ENCODE peak calls at places on chromosome 11, in five cellular contexts. K is pulmonary artery endothelial cell, B is NB4, T is substantia nigra, N is WTC11. R is an unnamed sample.

GRCh38 chr11:110022548-110022947 is 70.6 kb upstream of the ZC3H12C start:
- DNase-seq in N (no peak), T (no peak), B (no peak), K (no peak), R (no peak)

GRCh38 chr11:46202696-46203391 is 74.6 kb upstream of the CREB3L1 start:
- DNase-seq in B (no peak), K (no peak), N (no peak), T (no peak), R (no peak)

GRCh38 chr11:104327864-104328513 is 164.0 kb upstream of the PDGFD start:
- DNase-seq in B (no peak), T (no peak), K (no peak), N (no peak), R (no peak)

GRCh38 chr11:1281326-1281973 is 28.0 kb downstream of the TOLLIP start:
- DNase-seq in T (no peak), N (no peak), K (no peak), B (no peak), R (no peak)

GRCh38 chr11:63505857-63506528 is at the start of gene LGALS12:
- DNase-seq in T (no peak), B (peak), K (no peak), N (peak), R (no peak)

GRCh38 chr11:128859563-128860441 is 7.3 kb downstream of the KCNJ1 start:
- DNase-seq in B (peak), T (no peak), N (peak), K (no peak), R (peak)

GRCh38 chr11:70307176-70307575 is 36.7 kb downstream of the PPFIA1 start:
- DNase-seq in T (no peak), K (peak), B (no peak), N (no peak), R (no peak)

GRCh38 chr11:70796601-70797000 is 398.3 kb downstream of the CTTN start:
- DNase-seq in N (peak), K (no peak), T (no peak), B (peak), R (no peak)

GRCh38 chr11:1075341-1075911 is 752 bp downstream of the MUC2 start:
- DNase-seq in K (no peak), N (no peak), B (no peak), T (no peak), R (no peak)

GRCh38 chr11:19577849-19578619 is 134.6 kb upstream of the NAV2 start:
- DNase-seq in T (no peak), N (no peak), K (no peak), B (no peak), R (no peak)

GRCh38 chr11:93718057-93718563 is 23.2 kb downstream of the TAF1D start:
- DNase-seq in B (peak), T (no peak), K (peak), N (no peak), R (no peak)

GRCh38 chr11:625636-626319 is 1.0 kb upstream of the CDHR5 start:
- DNase-seq in B (no peak), T (no peak), K (no peak), N (no peak), R (no peak)

GRCh38 chr11:75223954-75224643 is 16.5 kb upstream of the TPBGL start:
- DNase-seq in K (no peak), B (no peak), N (no peak), T (no peak), R (no peak)

GRCh38 chr11:122215244-122215992 is 99.4 kb upstream of the BLID start:
- DNase-seq in N (peak), K (no peak), T (peak), B (peak), R (peak)

GRCh38 chr11:61091373-61092279 is 10.7 kb upstream of the CD5 start:
- DNase-seq in K (no peak), B (peak), N (no peak), T (no peak), R (no peak)

GRCh38 chr11:106917973-106918372 is 100.3 kb downstream of the GUCY1A2 start:
- DNase-seq in N (peak), B (peak), K (no peak), T (no peak), R (no peak)

GRCh38 chr11:5178046-5178837 is 22.2 kb downstream of the OR51V1 start:
- DNase-seq in K (no peak), T (no peak), B (no peak), N (no peak), R (no peak)

GRCh38 chr11:64285885-64286800 is 495 bp downstream of the GPR137 start:
- DNase-seq in B (peak), N (no peak), T (no peak), K (no peak), R (no peak)

GRCh38 chr11:45163956-45164575 is 17.6 kb downstream of the PRDM11 start:
- DNase-seq in B (peak), K (no peak), N (no peak), T (no peak), R (no peak)

GRCh38 chr11:3015796-3016195 is 23.7 kb upstream of the NAP1L4 start:
- DNase-seq in B (no peak), N (no peak), K (no peak), T (no peak), R (no peak)

GRCh38 chr11:11444027-11444799 is 91.2 kb upstream of the CSNK2A3 start:
- DNase-seq in T (no peak), N (no peak), K (no peak), B (no peak), R (no peak)

GRCh38 chr11:132685174-132685611 is 847.1 kb downstream of the OPCML start:
- DNase-seq in B (peak), T (no peak), K (no peak), N (no peak), R (no peak)

GRCh38 chr11:22780914-22781593 is 48.5 kb downstream of the SVIP start:
- DNase-seq in K (no peak), B (peak), N (no peak), T (no peak), R (peak)